ENCODE peak calls at places on chromosomes 1 and 21, in nine cellular contexts. E, M, D, R, G, Y, B, P and W are unnamed samples.

GRCh38 chr1:31376374-31377134 is 3.7 kb upstream of the FABP3 start:
- DNase-seq in E (peak), M (no peak), D (peak), R (peak), G (no peak), Y (peak), B (peak), P (no peak), W (peak)

GRCh38 chr21:15514073-15514946 is 215.5 kb upstream of the USP25 start:
- DNase-seq in E (no peak), M (no peak), D (no peak), R (no peak), G (no peak), Y (no peak), B (no peak), P (no peak), W (no peak)

GRCh38 chr1:29196863-29197589 is 15.3 kb upstream of the SRSF4 start:
- DNase-seq in E (peak), M (peak), D (peak), R (no peak), G (no peak), Y (no peak), B (peak), P (no peak), W (peak)

GRCh38 chr1:41537257-41537656 is 52.8 kb upstream of the EDN2 start:
- DNase-seq in E (peak), M (no peak), D (no peak), R (no peak), G (no peak), Y (no peak), B (peak), P (peak), W (no peak)

GRCh38 chr1:28887418-28887834 is 26.9 kb upstream of the EPB41 start:
- DNase-seq in E (no peak), M (no peak), D (no peak), R (no peak), G (peak), Y (no peak), B (no peak), P (no peak), W (no peak)

GRCh38 chr1:228397966-228398365 is 8.7 kb downstream of the TRIM11 start:
- DNase-seq in E (no peak), M (no peak), D (no peak), R (peak), G (no peak), Y (no peak), B (no peak), P (peak), W (no peak)

GRCh38 chr21:32795802-32796489 is 24.4 kb upstream of the PAXBP1 start:
- DNase-seq in E (no peak), M (no peak), D (no peak), R (no peak), G (no peak), Y (no peak), B (no peak), P (no peak), W (no peak)

GRCh38 chr1:10424034-10424433 is 6.2 kb upstream of the CENPS start:
- DNase-seq in E (no peak), M (no peak), D (peak), R (no peak), G (peak), Y (no peak), B (peak), P (no peak), W (no peak)

GRCh38 chr21:29360799-29361765 is 62.4 kb downstream of the BACH1 start:
- DNase-seq in E (no peak), M (no peak), D (peak), R (no peak), G (no peak), Y (no peak), B (no peak), P (no peak), W (no peak)

GRCh38 chr1:41152622-41153044 is 89.5 kb downstream of the SCMH1 start:
- DNase-seq in E (peak), M (no peak), D (peak), R (no peak), G (no peak), Y (no peak), B (peak), P (no peak), W (peak)

GRCh38 chr1:206555473-206555935 is 48.2 kb downstream of the RASSF5 start:
- DNase-seq in E (peak), M (peak), D (no peak), R (no peak), G (peak), Y (no peak), B (no peak), P (no peak), W (no peak)

GRCh38 chr1:203300441-203301330 is 4.6 kb upstream of the BTG2 start:
- DNase-seq in E (no peak), M (no peak), D (no peak), R (no peak), G (no peak), Y (no peak), B (no peak), P (no peak), W (no peak)

GRCh38 chr21:38134084-38134873 is 122.5 kb upstream of the KCNJ15 start:
- DNase-seq in E (no peak), M (no peak), D (no peak), R (no peak), G (no peak), Y (no peak), B (no peak), P (no peak), W (no peak)

GRCh38 chr1:205523891-205524793 is 19.7 kb downstream of the CDK18 start:
- DNase-seq in E (peak), M (peak), D (peak), R (no peak), G (peak), Y (peak), B (peak), P (peak), W (peak)

GRCh38 chr1:223088713-223089240 is 54.3 kb downstream of the TLR5 start:
- DNase-seq in E (no peak), M (no peak), D (no peak), R (no peak), G (no peak), Y (no peak), B (peak), P (no peak), W (no peak)

GRCh38 chr1:161364332-161364731 is 3.3 kb downstream of the CFAP126 start:
- DNase-seq in E (no peak), M (no peak), D (no peak), R (no peak), G (no peak), Y (no peak), B (no peak), P (no peak), W (no peak)

GRCh38 chr1:161365207-161365606 is 2.5 kb downstream of the CFAP126 start:
- DNase-seq in E (no peak), M (no peak), D (no peak), R (no peak), G (no peak), Y (no peak), B (no peak), P (no peak), W (no peak)

GRCh38 chr1:161373442-161373841 is 5.8 kb upstream of the CFAP126 start:
- DNase-seq in E (no peak), M (no peak), D (no peak), R (no peak), G (no peak), Y (no peak), B (no peak), P (no peak), W (no peak)

GRCh38 chr1:161367684-161368398 is at the start of gene CFAP126:
- DNase-seq in E (peak), M (peak), D (peak), R (peak), G (peak), Y (peak), B (peak), P (no peak), W (no peak)
- TF ChIP-seq CTCF in E (peak), M (no peak), D (peak), R (no peak), G (peak), Y (peak), B (peak), P (peak), W (no peak)

GRCh38 chr1:230072866-230073265 is 5.8 kb downstream of the GALNT2 start:
- DNase-seq in E (no peak), M (no peak), D (no peak), R (no peak), G (no peak), Y (no peak), B (no peak), P (no peak), W (no peak)

GRCh38 chr1:230072296-230072695 is 5.3 kb downstream of the GALNT2 start:
- DNase-seq in E (no peak), M (no peak), D (no peak), R (no peak), G (no peak), Y (no peak), B (no peak), P (no peak), W (no peak)

GRCh38 chr1:230074762-230075161 is 7.7 kb downstream of the GALNT2 start:
- DNase-seq in E (no peak), M (no peak), D (no peak), R (no peak), G (no peak), Y (no peak), B (no peak), P (no peak), W (no peak)

GRCh38 chr1:230073371-230074035 is 6.5 kb downstream of the GALNT2 start:
- DNase-seq in E (peak), M (no peak), D (peak), R (no peak), G (no peak), Y (no peak), B (no peak), P (no peak), W (no peak)

GRCh38 chr1:230074270-230074669 is 7.2 kb downstream of the GALNT2 start:
- DNase-seq in E (no peak), M (no peak), D (no peak), R (no peak), G (no peak), Y (no peak), B (no peak), P (no peak), W (no peak)
- TF ChIP-seq CTCF in E (peak), M (no peak), D (no peak), R (no peak), G (no peak), Y (no peak), B (peak), P (no peak), W (no peak)

GRCh38 chr1:108316545-108316944 is 72.7 kb upstream of the NBPF4 start:
- DNase-seq in E (no peak), M (no peak), D (peak), R (no peak), G (no peak), Y (no peak), B (peak), P (no peak), W (no peak)
- TF ChIP-seq CTCF in E (peak), M (no peak), D (peak), R (no peak), G (no peak), Y (peak), B (peak), P (no peak), W (peak)

GRCh38 chr1:50973875-50974617 is 4.0 kb downstream of the CDKN2C start:
- DNase-seq in E (no peak), M (no peak), D (peak), R (no peak), G (no peak), Y (no peak), B (no peak), P (no peak), W (no peak)
- TF ChIP-seq CTCF in E (no peak), M (no peak), D (no peak), R (no peak), G (no peak), Y (no peak), B (no peak), P (no peak), W (no peak)

DNA sequence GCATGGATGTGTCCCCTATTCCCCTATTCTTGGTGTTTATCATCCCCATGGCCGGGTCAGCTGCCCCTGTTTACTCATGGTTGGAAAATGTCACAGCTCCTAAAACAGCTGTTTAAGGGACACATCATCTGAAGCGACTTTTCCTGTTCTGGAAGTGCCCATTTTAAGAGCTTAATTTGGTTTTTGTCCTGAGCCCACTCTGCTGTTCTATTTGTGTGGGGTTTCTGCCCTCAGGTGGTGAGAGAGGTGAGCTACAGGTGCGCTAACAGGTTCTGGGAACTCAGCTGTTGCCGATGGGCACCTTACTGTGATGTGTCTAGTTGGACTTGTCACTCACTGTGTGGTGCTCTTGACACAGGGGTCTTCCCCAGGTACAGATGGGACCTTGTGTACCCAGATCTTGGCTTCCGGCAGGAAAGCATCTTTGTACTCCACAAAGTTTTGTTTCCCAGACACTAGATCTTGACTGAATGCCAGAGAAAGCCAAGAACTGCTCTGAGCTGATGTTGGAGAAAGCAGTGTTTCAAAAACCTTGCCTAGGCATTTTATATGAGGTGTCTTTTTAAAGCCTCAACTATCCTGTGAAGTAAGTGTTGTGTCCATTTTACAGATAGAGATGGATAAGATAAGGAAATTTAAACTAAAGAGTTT is 59.0 kb upstream of the CD1D start:
- DNase-seq in E (peak), M (no peak), D (peak), R (no peak), G (peak), Y (peak), B (peak), P (no peak), W (no peak)
- TF ChIP-seq CTCF in E (peak), M (peak), D (peak), R (no peak), G (peak), Y (peak), B (peak), P (peak), W (peak)

GRCh38 chr1:171718848-171719247 is 23.0 kb downstream of the VAMP4 start:
- DNase-seq in E (no peak), M (no peak), D (no peak), R (no peak), G (no peak), Y (no peak), B (no peak), P (no peak), W (no peak)

GRCh38 chr1:171718216-171718615 is 23.6 kb downstream of the VAMP4 start:
- DNase-seq in E (peak), M (no peak), D (no peak), R (no peak), G (no peak), Y (no peak), B (peak), P (no peak), W (no peak)

GRCh38 chr1:171716620-171717019 is 25.2 kb downstream of the VAMP4 start:
- DNase-seq in E (peak), M (no peak), D (no peak), R (no peak), G (no peak), Y (no peak), B (peak), P (no peak), W (no peak)

GRCh38 chr1:171717080-171717479 is 24.8 kb downstream of the VAMP4 start:
- DNase-seq in E (no peak), M (no peak), D (no peak), R (no peak), G (no peak), Y (no peak), B (no peak), P (no peak), W (no peak)

GRCh38 chr1:171715813-171716251 is 26.0 kb downstream of the VAMP4 start:
- DNase-seq in E (no peak), M (no peak), D (peak), R (no peak), G (no peak), Y (no peak), B (peak), P (no peak), W (no peak)
- TF ChIP-seq CTCF in E (peak), M (no peak), D (peak), R (peak), G (peak), Y (peak), B (peak), P (peak), W (peak)

DNA sequence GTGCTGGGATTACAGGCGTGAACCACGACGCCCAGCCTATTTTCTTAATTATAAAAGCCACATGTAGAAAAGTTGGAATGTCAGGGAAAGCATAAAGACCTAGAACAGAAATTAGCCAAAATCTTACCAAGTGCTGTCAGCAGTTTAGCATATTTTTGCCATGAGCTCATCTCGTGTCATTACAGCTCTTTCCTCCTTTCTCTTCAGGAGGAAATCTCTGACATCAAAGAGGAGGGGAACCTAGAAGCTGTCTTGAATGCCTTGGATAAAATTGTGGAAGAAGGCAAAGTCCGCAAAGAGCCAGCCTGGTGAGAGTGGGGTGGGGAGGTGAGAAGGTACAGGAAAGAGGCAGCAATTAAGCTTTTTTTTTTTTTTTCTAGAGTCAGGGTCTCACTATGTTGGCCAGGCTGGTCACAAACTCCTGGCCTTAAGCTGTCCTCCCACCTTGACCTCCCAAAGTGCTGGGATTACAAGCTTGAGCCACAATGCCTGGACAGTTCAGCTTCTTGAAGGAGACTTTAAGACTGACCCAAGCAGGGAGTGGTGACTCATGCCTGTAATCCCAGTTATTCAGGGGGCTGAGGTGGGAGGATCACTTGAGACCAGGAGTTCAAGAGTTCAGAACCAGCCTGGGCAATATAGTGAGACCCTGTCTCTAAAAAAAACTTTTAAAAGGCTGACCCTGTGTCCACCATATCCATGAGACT is 8.4 kb upstream of the BGLAP start:
- DNase-seq in E (peak), M (no peak), D (no peak), R (no peak), G (no peak), Y (no peak), B (peak), P (no peak), W (peak)
- TF ChIP-seq CTCF in E (no peak), M (no peak), D (no peak), R (no peak), G (no peak), Y (no peak), B (no peak), P (no peak), W (no peak)

GRCh38 chr1:16129921-16130543 is 25.8 kb downstream of the EPHA2 start:
- DNase-seq in E (no peak), M (no peak), D (no peak), R (no peak), G (no peak), Y (no peak), B (no peak), P (no peak), W (no peak)

GRCh38 chr1:16133007-16133961 is 22.6 kb downstream of the EPHA2 start:
- DNase-seq in E (no peak), M (no peak), D (no peak), R (no peak), G (peak), Y (no peak), B (no peak), P (no peak), W (no peak)

GRCh38 chr1:16132325-16132785 is 23.5 kb downstream of the EPHA2 start:
- DNase-seq in E (no peak), M (no peak), D (no peak), R (no peak), G (peak), Y (no peak), B (no peak), P (no peak), W (no peak)

GRCh38 chr1:16130827-16131226 is 25.0 kb downstream of the EPHA2 start:
- DNase-seq in E (no peak), M (no peak), D (no peak), R (no peak), G (no peak), Y (no peak), B (no peak), P (no peak), W (no peak)

DNA sequence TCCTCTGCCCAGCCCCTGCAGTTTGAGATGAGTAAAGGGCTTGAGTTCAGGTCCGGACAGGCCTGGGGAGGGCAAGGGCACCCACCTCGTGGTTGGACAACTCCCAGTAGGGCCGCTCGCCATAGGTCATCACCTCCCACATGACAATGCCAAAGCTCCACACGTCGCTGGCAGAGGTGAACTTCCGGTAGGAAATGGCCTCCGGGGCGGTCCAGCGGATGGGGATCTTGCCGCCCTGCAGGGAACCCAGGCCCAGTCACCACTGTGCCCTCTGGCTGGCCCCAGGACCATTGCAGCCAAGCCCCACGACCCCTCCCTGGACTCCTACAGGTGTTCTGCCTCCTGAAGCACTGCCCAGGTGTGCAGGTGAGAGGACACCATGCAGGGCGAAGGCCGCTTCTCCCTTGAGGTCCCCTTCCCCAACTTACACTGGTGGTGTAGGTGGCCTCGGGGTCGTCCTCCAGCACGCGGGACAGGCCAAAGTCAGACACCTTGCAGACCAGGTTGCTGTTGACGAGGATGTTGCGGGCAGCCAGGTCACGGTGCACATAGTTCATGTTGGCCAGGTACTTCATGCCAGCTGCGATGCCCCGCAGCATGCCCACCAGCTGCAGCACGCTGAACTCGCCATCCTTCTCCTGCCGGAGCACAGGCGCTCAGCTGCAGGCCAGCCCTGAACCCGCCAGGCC is 24.1 kb downstream of the EPHA2 start:
- DNase-seq in E (no peak), M (no peak), D (no peak), R (no peak), G (no peak), Y (no peak), B (no peak), P (no peak), W (no peak)
- TF ChIP-seq CTCF in E (no peak), M (no peak), D (no peak), R (no peak), G (no peak), Y (no peak), B (no peak), P (no peak), W (no peak)